ENCODE peak calls at places on chromosomes 16 and 17, in nine cellular contexts. D is HepG2, L is ovary, H is thyroid gland, A is breast epithelium, B is spleen, S is heart left ventricle, Q is A549, P is testis. V is an unnamed sample.

GRCh38 chr17:18246880-18247612 is 11.5 kb downstream of the FLII start:
- DNase-seq in D (no peak), S (no peak), H (peak; percentile 66), A (peak; percentile 69), Q (peak; percentile 73), B (peak; percentile 87), P (peak; percentile 90), L (peak; percentile 90), V (peak; percentile 95)

GRCh38 chr17:38591759-38592241 is 14.0 kb downstream of the SRCIN1 start:
- DNase-seq in B (no peak), D (no peak), A (no peak), H (no peak), P (no peak), Q (no peak), S (no peak), L (no peak), V (no peak)

GRCh38 chr17:68016838-68017237 is 18.7 kb upstream of the KPNA2 start:
- DNase-seq in H (no peak), D (no peak), P (no peak), A (no peak), L (no peak), B (no peak), S (no peak), Q (no peak), V (no peak)

GRCh38 chr17:4892063-4892410 is 7.3 kb upstream of the C17orf107 start:
- DNase-seq in D (no peak), H (no peak), P (no peak), S (no peak), L (no peak), A (no peak), B (no peak), Q (no peak), V (no peak)

GRCh38 chr17:66850692-66851091 is 15.8 kb downstream of the CACNG5 start:
- DNase-seq in B (no peak), L (no peak), H (no peak), P (no peak), S (no peak), Q (no peak), D (no peak), A (no peak), V (no peak)

GRCh38 chr17:42873321-42873720 is 22.3 kb downstream of the AOC3 start:
- DNase-seq in B (no peak), A (no peak), S (peak; percentile 3), P (no peak), L (no peak), D (peak; percentile 37), Q (no peak), H (no peak), V (no peak)

GRCh38 chr16:29968205-29968604 is 5.5 kb upstream of the TAOK2 start:
- DNase-seq in A (no peak), B (no peak), Q (no peak), P (no peak), H (no peak), S (no peak), L (no peak), D (no peak), V (no peak)

GRCh38 chr17:76272541-76273434 is 7.6 kb downstream of the UBALD2 start:
- DNase-seq in H (no peak), A (no peak), D (no peak), B (peak; percentile 84), Q (no peak), S (no peak), P (no peak), L (no peak), V (no peak)

GRCh38 chr17:39626171-39626670 is 531 bp upstream of the PPP1R1B start:
- DNase-seq in P (no peak), H (no peak), A (no peak), L (no peak), Q (no peak), D (no peak), B (peak; percentile 63), S (no peak), V (no peak)

GRCh38 chr16:87926246-87927194 is 9.8 kb downstream of the CA5A start:
- DNase-seq in B (peak; percentile 84), P (no peak), S (no peak), H (peak; percentile 88), Q (no peak), L (peak; percentile 17), A (no peak), D (no peak), V (no peak)

GRCh38 chr17:39167492-39167891 is 1.5 kb upstream of the ARL5C start:
- DNase-seq in S (no peak), Q (no peak), D (no peak), P (no peak), B (no peak), A (no peak), L (no peak), H (no peak), V (no peak)

GRCh38 chr17:73400915-73401545 is 89.2 kb upstream of the CDC42EP4 start:
- DNase-seq in L (no peak), D (no peak), P (no peak), Q (no peak), S (no peak), B (peak; percentile 62), H (no peak), A (no peak), V (no peak)

GRCh38 chr17:56697190-56697589 is 103.7 kb downstream of the NOG start:
- DNase-seq in D (no peak), Q (no peak), L (no peak), P (no peak), B (no peak), A (no peak), S (no peak), H (no peak), V (no peak)

GRCh38 chr17:45228121-45228941 is 6.6 kb downstream of the FMNL1 start:
- DNase-seq in D (no peak), S (no peak), L (no peak), B (peak; percentile 84), H (no peak), A (no peak), Q (peak; percentile 73), P (no peak), V (no peak)

GRCh38 chr17:66562119-66562518 is 259.7 kb downstream of the PRKCA start:
- DNase-seq in D (no peak), H (no peak), B (no peak), S (no peak), L (no peak), P (no peak), Q (no peak), A (no peak), V (no peak)

GRCh38 chr16:73095885-73096341 is 48.0 kb upstream of the ZFHX3 start:
- DNase-seq in L (no peak), B (no peak), A (no peak), S (no peak), P (no peak), Q (peak; percentile 82), D (no peak), H (peak; percentile 77), V (no peak)

GRCh38 chr16:29892458-29892813 is 6.9 kb downstream of the SEZ6L2 start:
- DNase-seq in Q (no peak), P (no peak), H (no peak), S (no peak), D (no peak), L (no peak), A (no peak), B (no peak), V (no peak)

GRCh38 chr16:53849585-53849984 is 145.6 kb downstream of the FTO start:
- DNase-seq in L (no peak), P (no peak), Q (no peak), H (no peak), S (no peak), D (no peak), A (no peak), B (no peak), V (no peak)

DNA sequence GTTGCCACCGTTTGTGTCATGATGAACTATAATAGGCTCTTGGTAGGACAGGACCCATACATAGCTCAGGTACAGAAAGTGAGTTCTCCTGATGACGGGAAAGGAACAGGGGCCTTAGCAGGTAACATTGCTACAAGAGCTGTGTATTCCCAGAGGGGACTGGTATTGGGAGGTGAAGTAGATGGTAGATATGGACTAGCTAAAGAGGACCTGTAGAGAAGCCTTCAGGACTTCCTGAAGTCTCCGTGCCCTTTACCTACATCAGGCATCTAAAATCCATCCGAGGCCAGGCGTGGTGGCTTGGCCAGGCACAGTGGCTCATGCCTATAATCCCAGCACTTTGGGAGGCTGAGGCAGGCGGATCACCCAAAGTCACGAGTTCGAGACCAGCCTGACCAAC is 12.7 kb upstream of the SMARCD2 start:
- DNase-seq in H (no peak), D (no peak), A (no peak), S (no peak), P (no peak), B (peak; percentile 30), L (no peak), Q (no peak), V (no peak)
- H3K4me3 ChIP-seq in H (no peak overlapping the region), D (no peak overlapping the region), A (no peak overlapping the region), S (no peak overlapping the region), P (no peak overlapping the region), B (no peak overlapping the region), L (no peak overlapping the region), Q (no peak overlapping the region), V (no peak overlapping the region)

DNA sequence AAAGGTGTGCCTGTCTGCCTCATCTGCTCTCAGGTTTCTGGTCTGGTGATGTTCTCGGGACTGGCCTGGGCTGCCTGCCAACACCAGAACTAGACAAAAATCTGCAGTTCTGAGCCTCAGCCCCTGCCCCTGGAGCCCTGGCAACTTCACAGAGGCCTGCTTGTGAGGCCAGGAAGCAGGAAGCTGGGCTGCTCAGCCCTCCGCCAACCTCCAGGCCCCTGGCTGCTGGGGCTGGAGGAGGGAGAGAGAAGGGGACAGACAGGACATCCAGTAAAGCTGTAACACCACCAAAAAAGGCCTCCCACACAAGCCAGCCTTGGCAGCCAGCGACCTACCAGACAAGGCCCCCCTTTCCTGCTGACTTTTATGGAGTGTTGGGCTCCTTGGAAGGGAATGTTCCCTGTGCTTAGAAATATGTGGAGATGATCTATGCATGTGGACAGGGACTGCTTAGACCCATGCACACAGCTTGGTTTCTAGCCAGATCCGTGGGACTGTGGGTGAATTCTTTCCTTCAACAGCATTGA is 157.6 kb downstream of the XYLT1 start:
- DNase-seq in H (peak; percentile 89), D (no peak), B (no peak), P (peak; percentile 81), Q (no peak), S (peak; percentile 65), L (peak; percentile 69), A (peak; percentile 96), V (no peak)
- TF ChIP-seq CTCF in H (no peak), D (no peak), B (no peak), P (no peak), Q (no peak), S (no peak), L (no peak), A (no peak), V (no peak)

GRCh38 chr17:48928876-48929811 is 15.5 kb downstream of the SNF8 start:
- DNase-seq in H (no peak), Q (no peak), S (no peak), D (no peak), P (no peak), B (peak; percentile 20), L (no peak), A (no peak), V (no peak)
- TF ChIP-seq POLR2A in H (no peak), Q (no peak), S (no peak), D (peak; percentile 36), P (no peak), B (no peak), L (no peak), A (no peak), V (no peak)

DNA sequence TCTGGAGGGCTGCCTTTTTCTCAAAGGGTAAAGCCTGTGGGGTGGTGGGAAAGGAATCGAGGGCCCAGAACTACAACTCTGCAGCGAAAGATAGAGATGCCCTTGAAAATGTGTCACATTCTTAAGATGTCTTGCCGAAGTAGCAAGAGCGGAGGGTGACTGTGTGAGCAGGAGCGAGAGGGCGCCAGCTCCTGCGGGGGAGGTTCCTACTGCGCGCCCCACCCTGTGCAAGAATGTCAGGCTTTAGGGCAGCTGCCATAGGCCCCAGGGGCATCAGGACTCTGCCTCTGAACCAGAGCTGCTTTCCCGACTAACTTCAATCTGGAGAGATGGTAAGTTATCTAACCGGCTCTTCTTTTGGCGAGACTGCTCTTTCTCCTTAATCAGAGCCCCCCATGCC is 11.8 kb upstream of the ITGAE start:
- DNase-seq in A (no peak), H (no peak), Q (no peak), P (peak; percentile 73), L (no peak), D (no peak), S (no peak), B (no peak), V (no peak)
- H3K4me3 ChIP-seq in A (no peak overlapping the region), H (no peak overlapping the region), Q (no peak overlapping the region), P (no peak overlapping the region), L (no peak overlapping the region), D (no peak overlapping the region), S (no peak overlapping the region), B (no peak overlapping the region), V (no peak overlapping the region)

V was measured in stomach.